ENCODE peak calls at places on chromosomes 3 and 15, in four cellular contexts. S is ovary, X is tibial artery, A is endodermal cell. O is an unnamed sample.

GRCh38 chr3:55486101-55486856 is 827 bp downstream of the WNT5A start:
- DNase-seq in S (peak; percentile 88), X (no peak), A (peak; percentile 86), O (peak; percentile 70)

GRCh38 chr15:42919308-42919707 is 1.3 kb downstream of the TTBK2 start:
- DNase-seq in A (no peak), X (no peak), S (no peak), O (no peak)

GRCh38 chr3:188683032-188683491 is 488.7 kb upstream of the TPRG1 start:
- DNase-seq in X (peak; percentile 68), A (no peak), S (no peak), O (no peak)

GRCh38 chr3:151765685-151766084 is 32.0 kb downstream of the AADACL2 start:
- DNase-seq in S (no peak), X (no peak), A (no peak), O (no peak)

GRCh38 chr15:45642203-45642932 is 7.5 kb downstream of the SQOR start:
- DNase-seq in X (peak; percentile 79), A (no peak), S (no peak), O (no peak)

GRCh38 chr3:111594781-111595180 is 365 bp downstream of the ZBED2 start:
- DNase-seq in X (no peak), S (no peak), A (no peak), O (no peak)

GRCh38 chr3:139715736-139716135 is 38.0 kb upstream of the NMNAT3 start:
- DNase-seq in S (no peak), X (no peak), A (no peak), O (no peak)

GRCh38 chr15:90201150-90201943 is at the start of gene SEMA4B:
- DNase-seq in S (peak; percentile 78), X (peak; percentile 83), A (peak; percentile 93), O (peak; percentile 76)

GRCh38 chr3:16508242-16508575 is 5.3 kb downstream of the RFTN1 start:
- DNase-seq in A (no peak), S (no peak), X (no peak), O (no peak)

GRCh38 chr15:67244966-67245478 is 9.4 kb downstream of the AAGAB start:
- DNase-seq in A (no peak), S (no peak), X (no peak), O (no peak)

GRCh38 chr3:169772530-169772950 is 656 bp upstream of the MYNN start:
- DNase-seq in A (peak; percentile 88), S (peak; percentile 80), X (peak; percentile 89), O (peak; percentile 80)

GRCh38 chr3:138888569-138888968 is 53.8 kb upstream of the PIK3CB start:
- DNase-seq in S (no peak), X (no peak), A (no peak), O (no peak)

GRCh38 chr3:83224101-83224868 is 1462.8 kb upstream of the GBE1 start:
- DNase-seq in X (no peak), A (no peak), S (no peak), O (no peak)

GRCh38 chr3:130414457-130414856 is 69.0 kb downstream of the COL6A5 start:
- DNase-seq in S (no peak), A (no peak), X (no peak), O (no peak)

GRCh38 chr15:97817266-97817890 is 143.1 kb upstream of the ARRDC4 start:
- DNase-seq in S (no peak), A (no peak), X (no peak), O (no peak)

GRCh38 chr3:125108833-125109540 is 53.2 kb upstream of the HEG1 start:
- DNase-seq in S (no peak), A (no peak), X (no peak), O (no peak)

GRCh38 chr3:147843331-147843730 is 434.2 kb downstream of the ZIC1 start:
- DNase-seq in S (no peak), X (no peak), A (no peak), O (no peak)

GRCh38 chr3:189458536-189458935 is 172.7 kb upstream of the TP63 start:
- DNase-seq in X (no peak), A (no peak), S (no peak), O (no peak)

GRCh38 chr3:169841171-169841570 is 28.5 kb upstream of the LRRC34 start:
- DNase-seq in X (no peak), S (no peak), A (no peak), O (no peak)

GRCh38 chr3:125051715-125052581 is 3.8 kb downstream of the HEG1 start:
- DNase-seq in A (peak; percentile 90), X (peak; percentile 81), S (peak; percentile 47), O (no peak)

GRCh38 chr3:77467702-77468407 is 428.0 kb downstream of the ROBO2 start:
- DNase-seq in A (no peak), X (peak; percentile 65), S (peak; percentile 21), O (no peak)

GRCh38 chr3:72692959-72693518 is 155.2 kb downstream of the SHQ1 start:
- DNase-seq in S (no peak), A (peak; percentile 72), X (no peak), O (no peak)

DNA sequence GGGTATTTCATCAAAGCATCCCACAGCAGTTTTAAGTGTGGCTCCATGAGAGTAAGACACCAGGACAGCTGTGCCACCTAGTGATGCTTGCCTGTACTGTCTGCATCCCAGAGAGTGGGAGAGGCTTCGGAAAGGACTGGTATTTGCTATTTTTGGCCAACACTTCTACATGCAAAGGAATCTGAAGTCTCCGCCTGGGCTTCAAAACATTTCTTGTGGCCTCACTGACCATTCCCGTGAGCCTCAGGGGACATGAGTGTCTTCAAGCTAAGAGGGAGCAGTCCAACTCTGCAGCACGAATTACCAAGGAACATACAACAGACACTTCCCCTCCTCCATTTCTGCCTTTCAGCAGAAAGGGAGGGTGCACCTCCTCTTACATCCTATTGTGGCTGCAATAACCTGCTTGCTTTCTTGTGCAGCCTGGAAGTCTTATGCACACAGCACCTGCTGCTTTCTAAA is 177.5 kb downstream of the RORA start:
- DNase-seq in X (peak; percentile 76), S (peak; percentile 52), A (peak; percentile 81), O (no peak)
- TF ChIP-seq CTCF in X (peak; percentile 61), S (peak; percentile 35), A (peak; percentile 75), O (peak; percentile 84)

GRCh38 chr3:27560484-27561056 is 76.4 kb upstream of the SLC4A7 start:
- DNase-seq in S (no peak), A (no peak), X (no peak), O (no peak)
- TF ChIP-seq CTCF in S (no peak), A (no peak), X (no peak), O (no peak)

GRCh38 chr15:32993285-32993684 is 201.2 kb downstream of the FMN1 start:
- DNase-seq in S (no peak), X (no peak), A (no peak), O (no peak)
- TF ChIP-seq CTCF in S (no peak), X (no peak), A (peak; percentile 73), O (peak; percentile 31)

GRCh38 chr15:71591057-71591456 is 219.3 kb upstream of the NR2E3 start:
- DNase-seq in X (no peak), S (no peak), A (no peak), O (no peak)
- TF ChIP-seq CTCF in X (no peak), S (no peak), A (peak; percentile 65), O (no peak)

DNA sequence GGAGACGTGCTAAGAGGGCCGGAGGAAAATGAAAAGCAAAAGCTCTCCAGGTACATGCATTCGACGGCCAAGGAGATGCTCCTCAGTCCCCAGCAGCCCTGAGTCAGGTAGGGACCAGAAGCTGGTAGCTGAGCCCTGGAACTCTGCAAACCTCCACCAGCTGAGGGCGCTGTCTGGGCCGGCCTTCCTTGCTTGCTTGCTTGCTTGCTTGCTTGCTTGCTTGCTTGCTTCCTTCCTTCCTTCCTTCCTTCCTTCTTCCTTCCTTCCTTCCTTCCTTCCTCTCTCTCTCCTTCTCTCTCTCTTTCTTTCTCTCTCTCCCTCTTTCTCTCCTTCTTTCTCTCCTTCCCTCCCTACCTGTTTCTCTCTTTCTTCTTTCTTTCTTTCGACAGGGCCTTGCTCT is 94.6 kb upstream of the RASGRF1 start:
- DNase-seq in S (no peak), X (no peak), A (peak; percentile 88), O (peak; percentile 56)
- TF ChIP-seq CTCF in S (no peak), X (no peak), A (peak; percentile 62), O (no peak)

GRCh38 chr15:59968314-59968713 is 35.8 kb upstream of the FOXB1 start:
- DNase-seq in A (no peak), X (no peak), S (no peak), O (no peak)

GRCh38 chr15:59976480-59976879 is 27.6 kb upstream of the FOXB1 start:
- DNase-seq in X (no peak), A (no peak), S (no peak), O (no peak)

GRCh38 chr15:59966262-59966661 is 37.8 kb upstream of the FOXB1 start:
- DNase-seq in A (no peak), S (no peak), X (no peak), O (no peak)

GRCh38 chr15:59972241-59972640 is 31.9 kb upstream of the FOXB1 start:
- DNase-seq in X (no peak), S (no peak), A (no peak), O (no peak)
- TF ChIP-seq CTCF in X (no peak), S (no peak), A (no peak), O (no peak)

O was measured in RWPE2.